ENCODE peak calls at places on chromosomes 7 and 10, in four cellular contexts. H is left ventricle myocardium superior, U is glutamatergic neuron, J is SW480. Y is an unnamed sample.

GRCh38 chr7:99190359-99191009 is 17.4 kb downstream of the KPNA7 start:
- DNase-seq in U (no peak), J (no peak), H (no peak), Y (no peak)

GRCh38 chr10:77816311-77816710 is 110.2 kb downstream of the DLG5 start:
- DNase-seq in J (no peak), H (no peak), U (no peak), Y (no peak)

GRCh38 chr10:96830511-96831199 is 1.4 kb upstream of the LCOR start:
- DNase-seq in H (no peak), U (peak; percentile 72), J (peak; percentile 69), Y (no peak)

GRCh38 chr7:151109094-151110048 is 23.1 kb downstream of the AGAP3 start:
- DNase-seq in U (no peak), H (peak; percentile 63), J (no peak), Y (no peak)

GRCh38 chr7:48255046-48255445 is 83.8 kb downstream of the ABCA13 start:
- DNase-seq in U (no peak), J (no peak), H (no peak), Y (no peak)

GRCh38 chr7:101232141-101232821 is 5.3 kb downstream of the CLDN15 start:
- DNase-seq in J (peak; percentile 85), U (no peak), H (no peak), Y (no peak)

GRCh38 chr7:26480166-26480565 is 188.5 kb downstream of the SNX10 start:
- DNase-seq in J (no peak), U (no peak), H (no peak), Y (no peak)

GRCh38 chr7:29311314-29311713 is 116.7 kb downstream of the CHN2 start:
- DNase-seq in H (no peak), U (no peak), J (no peak), Y (no peak)

GRCh38 chr10:43126759-43127424 is 11.4 kb upstream of the CSGALNACT2 start:
- DNase-seq in H (no peak), J (no peak), U (no peak), Y (peak; percentile 8)

GRCh38 chr7:44748042-44748947 is at the start of gene ZMIZ2:
- DNase-seq in J (peak; percentile 92), H (peak; percentile 96), U (peak; percentile 96), Y (peak; percentile 94)

GRCh38 chr10:126979311-126979710 is 74.1 kb downstream of the DOCK1 start:
- DNase-seq in H (no peak), U (no peak), J (no peak), Y (no peak)

GRCh38 chr7:113705439-113705838 is 213.4 kb downstream of the PPP1R3A start:
- DNase-seq in U (no peak), H (no peak), J (no peak), Y (no peak)

GRCh38 chr10:100998991-100999741 is 442 bp upstream of the LZTS2 start:
- DNase-seq in H (peak; percentile 92), J (peak; percentile 61), U (peak; percentile 87), Y (peak; percentile 90)

GRCh38 chr7:43658718-43659548 is 70.4 kb downstream of the COA1 start:
- DNase-seq in H (no peak), U (no peak), J (no peak), Y (no peak)

GRCh38 chr10:36256166-36256565 is 614.1 kb upstream of the FZD8 start:
- DNase-seq in J (no peak), H (no peak), U (no peak), Y (no peak)

GRCh38 chr7:112437038-112437437 is 13.2 kb upstream of the IFRD1 start:
- DNase-seq in U (no peak), H (no peak), J (no peak), Y (no peak)

GRCh38 chr7:55536619-55537457 is 35.5 kb downstream of the VOPP1 start:
- DNase-seq in J (no peak), U (no peak), H (no peak), Y (no peak)

GRCh38 chr7:136640977-136641376 is 227.5 kb upstream of the CHRM2 start:
- DNase-seq in H (no peak), J (no peak), U (no peak), Y (no peak)

GRCh38 chr7:129612112-129613015 is 844 bp downstream of the NRF1 start:
- DNase-seq in U (peak; percentile 45), H (peak; percentile 72), J (peak; percentile 39), Y (peak; percentile 61)

GRCh38 chr10:43667317-43667731 is 18.6 kb upstream of the ZNF32 start:
- DNase-seq in H (peak; percentile 58), U (peak; percentile 41), J (no peak), Y (no peak)

GRCh38 chr7:77258014-77258413 is 58.4 kb upstream of the FGL2 start:
- DNase-seq in J (no peak), U (no peak), H (no peak), Y (no peak)

GRCh38 chr10:3469639-3470020 is 297.0 kb upstream of the PITRM1 start:
- DNase-seq in U (no peak), J (no peak), H (no peak), Y (no peak)

Y was measured in heart left ventricle.